ENCODE peak calls at places on chromosomes 4 and X, in seven cellular contexts. Q is H1, B is GM12878, E is HepG2, T is K562, S is SK-N-SH, O is HCT116. I is an unnamed sample.

GRCh38 chr4:159446266-159446976 is 343.5 kb downstream of the RAPGEF2 start:
- DNase-seq in Q (peak; percentile 23), T (peak; percentile 40), E (peak; percentile 72), S (peak; percentile 63), B (peak; percentile 26), O (peak; percentile 61), I (peak; percentile 42)

GRCh38 chr4:2015008-2015407 is 6.2 kb upstream of the NELFA start:
- DNase-seq in T (no peak), O (no peak), S (no peak), B (no peak), E (no peak), Q (no peak), I (no peak)

GRCh38 chr4:156255608-156256007 is 301.9 kb upstream of the CTSO start:
- DNase-seq in T (no peak), E (no peak), Q (no peak), O (no peak), S (no peak), B (no peak), I (no peak)

GRCh38 chr4:168731006-168731636 is 234.3 kb downstream of the PALLD start:
- DNase-seq in B (no peak), E (no peak), T (no peak), S (no peak), Q (no peak), O (no peak), I (no peak)

GRCh38 chr4:16056681-16057400 is 27.0 kb downstream of the PROM1 start:
- DNase-seq in E (no peak), O (no peak), B (no peak), S (peak; percentile 68), T (no peak), Q (no peak), I (no peak)

GRCh38 chr4:155405059-155405458 is 28.3 kb upstream of the MAP9 start:
- DNase-seq in E (no peak), O (no peak), T (no peak), S (no peak), B (no peak), Q (no peak), I (no peak)

GRCh38 chr4:64158648-64159326 is 250.5 kb downstream of the TECRL start:
- DNase-seq in T (peak; percentile 30), B (peak; percentile 19), E (peak; percentile 59), O (peak; percentile 12), Q (no peak), S (peak; percentile 28), I (peak; percentile 30)

GRCh38 chr4:154622598-154622997 is 10.1 kb upstream of the FGG start:
- DNase-seq in E (peak; percentile 66), B (no peak), T (peak; percentile 58), Q (no peak), S (peak; percentile 31), O (peak; percentile 49), I (no peak)

GRCh38 chrX:54496517-54496852 is 451 bp upstream of the FGD1 start:
- DNase-seq in Q (no peak), T (no peak), O (no peak), B (no peak), E (no peak), S (no peak), I (no peak)

GRCh38 chr4:178462710-178463109 is 1020.5 kb upstream of the AGA start:
- DNase-seq in O (no peak), E (no peak), T (no peak), B (no peak), Q (no peak), S (no peak), I (no peak)

GRCh38 chr4:176563591-176563990 is 229.1 kb downstream of the VEGFC start:
- DNase-seq in Q (no peak), O (no peak), E (no peak), B (no peak), S (no peak), T (no peak), I (no peak)

GRCh38 chrX:13194291-13195103 is 125.4 kb downstream of the ATXN3L start:
- DNase-seq in O (no peak), T (no peak), E (no peak), B (no peak), S (no peak), Q (no peak), I (no peak)

GRCh38 chrX:19382500-19383145 is 38.9 kb downstream of the PDHA1 start:
- DNase-seq in S (peak; percentile 38), E (peak; percentile 14), O (peak; percentile 15), Q (no peak), B (no peak), T (no peak), I (peak; percentile 63)

GRCh38 chrX:107574054-107574683 is 54.1 kb upstream of the PRPS1 start:
- DNase-seq in T (no peak), S (no peak), E (peak; percentile 79), O (no peak), Q (no peak), B (no peak), I (no peak)

GRCh38 chrX:69161786-69162349 is 3.4 kb downstream of the PJA1 start:
- DNase-seq in O (no peak), B (no peak), Q (no peak), S (no peak), T (no peak), E (no peak), I (no peak)

GRCh38 chrX:69161371-69161770 is 3.9 kb downstream of the PJA1 start:
- DNase-seq in B (no peak), O (no peak), T (no peak), S (no peak), Q (no peak), E (no peak), I (no peak)

GRCh38 chrX:69162466-69162865 is 2.8 kb downstream of the PJA1 start:
- DNase-seq in B (no peak), O (no peak), E (no peak), Q (no peak), S (no peak), T (no peak), I (no peak)

GRCh38 chrX:69165116-69165651 is at the start of gene PJA1:
- DNase-seq in B (no peak), T (peak; percentile 46), Q (no peak), O (no peak), E (peak; percentile 31), S (peak; percentile 88), I (peak; percentile 33)

DNA sequence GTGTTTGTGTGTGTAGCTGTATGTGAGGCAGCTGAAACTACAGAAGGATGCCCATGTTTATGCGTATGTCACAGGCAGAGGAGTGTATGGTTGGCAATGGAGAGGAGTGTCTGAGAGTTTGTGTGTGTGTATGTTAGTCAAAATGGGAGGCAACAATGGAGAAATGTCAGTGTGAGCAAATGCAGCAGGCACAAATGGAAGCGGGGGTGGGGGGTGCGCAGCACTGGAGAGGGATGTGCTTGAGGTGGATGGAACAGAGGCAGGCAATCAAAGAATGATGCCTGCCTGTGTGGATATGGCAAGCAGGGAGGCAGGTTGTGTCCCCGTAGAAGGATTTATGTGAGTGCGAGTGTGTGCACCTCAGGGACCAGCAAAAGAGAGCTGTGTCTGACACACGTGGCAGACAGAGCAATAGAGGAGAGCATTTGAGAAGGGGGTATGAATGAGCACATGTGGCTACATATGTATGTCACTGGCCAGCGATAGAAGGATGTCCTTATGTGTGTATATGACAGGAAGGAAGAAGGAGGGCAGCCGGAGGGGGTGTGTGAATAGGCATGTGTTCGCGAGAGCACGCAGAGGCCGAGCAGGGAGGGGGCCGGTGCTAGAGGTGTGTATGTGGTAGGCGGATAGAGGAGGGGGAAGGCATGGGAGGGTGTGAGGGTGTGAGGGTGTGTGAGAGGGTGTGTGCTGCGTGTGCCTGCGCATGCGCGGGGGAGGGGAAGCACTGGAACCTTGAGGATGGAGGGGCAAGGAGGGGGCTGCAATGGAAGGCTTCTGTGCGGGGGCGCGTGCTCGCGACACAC is 1.1 kb downstream of the PJA1 start:
- DNase-seq in B (no peak), S (peak; percentile 79), E (no peak), Q (no peak), O (no peak), T (peak; percentile 56), I (no peak)
- TF ChIP-seq YY1 in B (no peak), S (no peak), E (no peak), Q (no peak), O (no peak), T (no peak), I (no peak)

GRCh38 chrX:84729809-84730208 is 227.6 kb upstream of the HDX start:
- DNase-seq in Q (no peak), T (peak; percentile 15), S (peak; percentile 30), O (no peak), B (peak; percentile 5), E (peak; percentile 5), I (peak; percentile 42)
- TF ChIP-seq YY1 in Q (no peak), T (no peak), S (no peak), O (no peak), B (peak; percentile 65), E (no peak), I (no peak)

DNA sequence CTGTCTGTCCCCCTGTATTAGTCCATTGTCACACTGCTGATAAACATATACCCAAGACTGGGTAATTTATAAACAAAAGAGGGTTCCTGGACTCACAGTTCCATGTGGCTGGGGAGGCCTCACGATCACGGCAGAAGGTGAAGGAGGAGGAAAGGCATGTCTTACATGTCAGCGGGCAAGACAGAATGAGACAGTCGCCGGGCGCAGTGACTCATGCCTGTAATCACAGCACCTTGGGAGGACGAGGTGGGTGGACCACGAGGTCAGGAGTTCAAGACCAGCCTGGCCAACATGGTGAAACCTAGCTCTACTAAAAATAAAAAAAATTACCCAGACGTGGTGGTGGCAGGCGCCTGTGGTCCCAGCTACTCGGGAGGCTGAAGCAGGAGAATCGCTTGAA is 24.7 kb downstream of the IL3RA start:
- DNase-seq in B (no peak), S (no peak), Q (no peak), T (no peak), E (no peak), O (no peak), I (no peak)
- TF ChIP-seq YY1 in B (no peak), S (no peak), Q (no peak), T (no peak), E (no peak), O (no peak), I (no peak)

GRCh38 chr4:112189754-112190153 is 41.8 kb upstream of the AP1AR start:
- DNase-seq in Q (no peak), O (no peak), S (peak; percentile 30), T (no peak), E (no peak), B (no peak), I (no peak)
- TF ChIP-seq YY1 in Q (no peak), O (no peak), S (no peak), T (no peak), E (no peak), B (no peak), I (no peak)

I was measured in NT2/D1.